ENCODE peak calls at places on chromosomes 12 and 14, in seven cellular contexts. D, K, Z, T, O, J and H are unnamed samples.

GRCh38 chr14:35992816-35993511 is 166.8 kb downstream of the BRMS1L start:
- DNase-seq in D (no peak), K (no peak), Z (no peak), T (no peak), O (no peak), J (no peak), H (peak; percentile 64)

GRCh38 chr14:104506461-104507253 is 72.9 kb upstream of the C14orf180 start:
- DNase-seq in D (no peak), K (no peak), Z (no peak), T (no peak), O (peak; percentile 36), J (no peak), H (no peak)

GRCh38 chr14:56390859-56391258 is 188.7 kb upstream of the TMEM260 start:
- DNase-seq in D (no peak), K (peak; percentile 8), Z (no peak), T (no peak), O (no peak), J (no peak), H (no peak)

GRCh38 chr12:45184145-45184958 is 31.5 kb upstream of the ANO6 start:
- DNase-seq in D (no peak), K (no peak), Z (no peak), T (no peak), O (no peak), J (no peak), H (no peak)

GRCh38 chr12:67624355-67624754 is 24.2 kb upstream of the DYRK2 start:
- DNase-seq in D (no peak), K (peak; percentile 28), Z (no peak), T (no peak), O (no peak), J (no peak), H (no peak)

GRCh38 chr14:89681086-89682018 is 264.3 kb upstream of the FOXN3 start:
- DNase-seq in D (no peak), K (no peak), Z (no peak), T (no peak), O (no peak), J (no peak), H (no peak)

GRCh38 chr12:92947589-92948215 is 18.6 kb upstream of the EEA1 start:
- DNase-seq in D (no peak), K (no peak), Z (no peak), T (no peak), O (no peak), J (no peak), H (no peak)

GRCh38 chr12:4899361-4899760 is 10.3 kb upstream of the KCNA1 start:
- DNase-seq in D (no peak), K (peak; percentile 12), Z (no peak), T (no peak), O (no peak), J (no peak), H (no peak)

GRCh38 chr12:43638786-43639185 is 86.8 kb upstream of the ADAMTS20 start:
- DNase-seq in D (no peak), K (no peak), Z (no peak), T (no peak), O (no peak), J (no peak), H (no peak)

GRCh38 chr12:83537428-83538053 is 850.8 kb downstream of the TMTC2 start:
- DNase-seq in D (no peak), K (no peak), Z (no peak), T (no peak), O (no peak), J (no peak), H (no peak)

GRCh38 chr12:93174473-93174872 is 203.3 kb upstream of the NUDT4 start:
- DNase-seq in D (no peak), K (no peak), Z (no peak), T (no peak), O (no peak), J (no peak), H (no peak)